ENCODE peak calls at places on chromosome 20, in eight cellular contexts. O is effector CD4-positive, alpha-beta T cell; R is T-helper 2 cell; S is left lobe of liver; A is stromal cell of bone marrow; B is NAMALWA; E is HFF-Myc; W is fibroblast of mammary gland. T is an unnamed sample.

GRCh38 chr20:33673411-33674293 is 576 bp downstream of the NECAB3 start:
- DNase-seq in S (no peak), R (no peak), A (no peak), W (peak), E (no peak), O (no peak), B (no peak), T (no peak)

GRCh38 chr20:62742550-62742949 is 33.9 kb downstream of the NTSR1 start:
- DNase-seq in E (no peak), O (no peak), B (no peak), A (no peak), R (no peak), W (no peak), S (no peak), T (no peak)

GRCh38 chr20:62651285-62652021 is 9.2 kb downstream of the SLCO4A1 start:
- DNase-seq in R (peak), A (no peak), E (no peak), S (peak), B (peak), O (peak), W (no peak), T (no peak)

GRCh38 chr20:46119028-46119546 is 973 bp downstream of the CD40 start:
- DNase-seq in B (peak), E (no peak), W (no peak), R (no peak), S (peak), A (no peak), O (no peak), T (no peak)

GRCh38 chr20:51347871-51348270 is 194.6 kb downstream of the NFATC2 start:
- DNase-seq in S (no peak), O (no peak), W (no peak), A (no peak), E (no peak), B (no peak), R (no peak), T (no peak)

GRCh38 chr20:63349516-63349895 is 11.6 kb downstream of the CHRNA4 start:
- DNase-seq in O (no peak), E (no peak), W (no peak), A (no peak), B (no peak), R (no peak), S (no peak), T (no peak)

GRCh38 chr20:6057704-6058103 is 3.8 kb upstream of the LRRN4 start:
- DNase-seq in R (no peak), W (no peak), E (no peak), S (no peak), O (no peak), A (no peak), B (no peak), T (no peak)

GRCh38 chr20:37299718-37300529 is 10.5 kb downstream of the MANBAL start:
- DNase-seq in O (no peak), S (no peak), W (peak), A (no peak), R (no peak), B (no peak), E (no peak), T (no peak)

GRCh38 chr20:10476319-10476724 is 41.2 kb downstream of the SLX4IP start:
- DNase-seq in R (no peak), O (no peak), A (no peak), W (peak), E (no peak), B (peak), S (no peak), T (no peak)

GRCh38 chr20:50689864-50690263 is 1.5 kb downstream of the RIPOR3 start:
- DNase-seq in B (no peak), W (peak), S (no peak), E (no peak), O (no peak), R (no peak), A (no peak), T (no peak)

GRCh38 chr20:2300002-2300401 is 4.2 kb downstream of the TGM3 start:
- DNase-seq in A (no peak), O (no peak), E (no peak), B (no peak), S (no peak), R (no peak), W (no peak), T (no peak)

GRCh38 chr20:37519508-37520416 is 1.3 kb upstream of the NNAT start:
- DNase-seq in S (no peak), O (no peak), R (no peak), E (no peak), B (peak), A (no peak), W (no peak), T (no peak)

GRCh38 chr20:23086056-23086551 is at the start of gene CD93:
- DNase-seq in E (no peak), R (no peak), B (no peak), W (no peak), A (no peak), O (no peak), S (no peak), T (no peak)

GRCh38 chr20:52484438-52484837 is 292.9 kb upstream of the ZFP64 start:
- DNase-seq in A (peak), B (no peak), S (no peak), O (no peak), E (no peak), R (no peak), W (no peak), T (no peak)

GRCh38 chr20:57001126-57001767 is 265.2 kb downstream of the BMP7 start:
- DNase-seq in O (no peak), A (no peak), S (no peak), B (no peak), E (no peak), R (no peak), W (no peak), T (no peak)

GRCh38 chr20:52190437-52191131 is 995 bp downstream of the ZFP64 start:
- DNase-seq in O (no peak), A (peak), S (no peak), R (peak), W (peak), B (peak), E (no peak), T (no peak)

GRCh38 chr20:1375515-1375914 is 17.3 kb downstream of the FKBP1A start:
- DNase-seq in W (peak), S (no peak), O (no peak), R (no peak), B (no peak), E (no peak), A (peak), T (no peak)

GRCh38 chr20:58772786-58773185 is 77.9 kb downstream of the GNAS-AS1 start:
- DNase-seq in O (no peak), R (no peak), W (no peak), A (no peak), S (no peak), B (no peak), E (no peak), T (no peak)

GRCh38 chr20:5863040-5863811 is 87.1 kb downstream of the TRMT6 start:
- DNase-seq in O (no peak), B (no peak), S (no peak), E (peak), A (no peak), W (peak), R (no peak), T (peak)

GRCh38 chr20:64164123-64164836 is at the start of gene MYT1:
- DNase-seq in S (no peak), B (no peak), O (no peak), W (no peak), E (no peak), A (no peak), R (no peak), T (no peak)

GRCh38 chr20:47660983-47661711 is 124.1 kb downstream of the SULF2 start:
- DNase-seq in R (no peak), A (no peak), S (no peak), E (no peak), O (no peak), B (no peak), W (no peak), T (no peak)

GRCh38 chr20:62069741-62070216 is 4.1 kb upstream of the TAF4 start:
- DNase-seq in B (no peak), E (peak), A (peak), R (no peak), S (no peak), W (peak), O (no peak), T (no peak)

GRCh38 chr20:50381053-50381732 is 129.0 kb upstream of the PTPN1 start:
- DNase-seq in A (no peak), E (no peak), S (no peak), O (no peak), W (no peak), B (no peak), R (no peak), T (no peak)

GRCh38 chr20:8663424-8663823 is 405.5 kb upstream of the PLCB4 start:
- DNase-seq in R (no peak), B (no peak), S (no peak), A (no peak), W (no peak), O (no peak), E (no peak), T (no peak)

GRCh38 chr20:63035284-63036185 is 28.8 kb upstream of the BHLHE23 start:
- DNase-seq in W (no peak), S (no peak), R (no peak), B (no peak), E (no peak), O (no peak), A (no peak), T (no peak)

GRCh38 chr20:8805737-8806442 is 263.0 kb upstream of the PLCB4 start:
- DNase-seq in S (no peak), B (peak), O (no peak), A (no peak), W (no peak), E (no peak), R (no peak), T (no peak)

GRCh38 chr20:36344517-36345132 is 38.5 kb downstream of the DLGAP4 start:
- DNase-seq in B (peak), O (peak), R (no peak), W (peak), S (no peak), E (peak), A (peak), T (peak)

GRCh38 chr20:38307371-38308046 is 3.6 kb downstream of the BPI start:
- DNase-seq in S (no peak), A (no peak), B (no peak), W (peak), O (no peak), R (no peak), E (no peak), T (no peak)

GRCh38 chr20:39152126-39152525 is 190.0 kb downstream of the DHX35 start:
- DNase-seq in B (no peak), A (no peak), E (no peak), W (no peak), R (no peak), O (no peak), S (no peak), T (no peak)

GRCh38 chr20:11452326-11452725 is 465.4 kb upstream of the BTBD3 start:
- DNase-seq in O (no peak), A (no peak), R (no peak), E (no peak), W (peak), S (no peak), B (no peak), T (no peak)

GRCh38 chr20:38113401-38114325 is 51.4 kb downstream of the TGM2 start:
- DNase-seq in O (no peak), A (no peak), S (peak), B (peak), W (no peak), E (no peak), R (no peak), T (no peak)

GRCh38 chr20:10002871-10003270 is 31.9 kb upstream of the ANKEF1 start:
- DNase-seq in O (no peak), R (no peak), B (no peak), S (no peak), A (no peak), E (no peak), W (no peak), T (no peak)

GRCh38 chr20:24955045-24955444 is 6.0 kb downstream of the CST7 start:
- DNase-seq in A (no peak), O (no peak), S (no peak), B (peak), R (no peak), W (no peak), E (no peak), T (no peak)

GRCh38 chr20:46974669-46975434 is 80.2 kb downstream of the EYA2 start:
- DNase-seq in W (no peak), S (no peak), B (no peak), R (no peak), E (no peak), O (no peak), A (no peak), T (no peak)

GRCh38 chr20:51732454-51732791 is 35.8 kb downstream of the ATP9A start:
- DNase-seq in B (no peak), O (no peak), E (no peak), S (no peak), W (peak), R (no peak), A (peak), T (no peak)

GRCh38 chr20:11387189-11387754 is 530.4 kb upstream of the BTBD3 start:
- DNase-seq in A (peak), W (peak), R (no peak), E (peak), S (no peak), O (no peak), B (no peak), T (no peak)

GRCh38 chr20:56400001-56400640 is 7.7 kb downstream of the CSTF1 start:
- DNase-seq in A (peak), W (peak), S (no peak), B (peak), O (peak), R (peak), E (peak), T (peak)

T was measured in glomerular endothelial cell.